ENCODE peak calls at places on chromosomes 6 and 20, in five cellular contexts. L is cardiac septum; H is central memory CD4-positive, alpha-beta T cell; O is brain microvascular endothelial cell; G is iris pigment epithelial cell. U is an unnamed sample.

GRCh38 chr6:25582101-25582500 is 69.9 kb upstream of the SCGN start:
- DNase-seq in G (no peak), L (no peak), H (no peak), O (no peak), U (no peak)

GRCh38 chr6:111841822-111842221 is 31.4 kb downstream of the FYN start:
- DNase-seq in G (peak), L (no peak), O (peak), H (peak), U (peak)

GRCh38 chr6:150352321-150353296 is 16.2 kb upstream of the IYD start:
- DNase-seq in O (peak), G (peak), L (no peak), H (no peak), U (no peak)

GRCh38 chr6:158863646-158864045 is 44.5 kb upstream of the EZR start:
- DNase-seq in G (peak), L (no peak), H (no peak), O (peak), U (no peak)

GRCh38 chr20:62028384-62028783 is 37.3 kb downstream of the TAF4 start:
- DNase-seq in G (no peak), H (no peak), L (no peak), O (no peak), U (no peak)

GRCh38 chr6:44475417-44475778 is 87.9 kb downstream of the CDC5L start:
- DNase-seq in H (no peak), O (no peak), L (no peak), G (no peak), U (no peak)

GRCh38 chr6:75273009-75273408 is 11.6 kb downstream of the TMEM30A start:
- DNase-seq in H (no peak), L (no peak), O (no peak), G (peak), U (no peak)

GRCh38 chr6:70221025-70221714 is 81.7 kb downstream of the COL9A1 start:
- DNase-seq in L (no peak), G (peak), H (no peak), O (no peak), U (peak)

GRCh38 chr6:134551245-134551960 is 233.5 kb upstream of the SGK1 start:
- DNase-seq in L (no peak), G (peak), H (no peak), O (peak), U (no peak)

GRCh38 chr6:32109114-32109764 is at the start of gene TNXB:
- DNase-seq in O (no peak), L (no peak), G (no peak), H (no peak), U (no peak)

GRCh38 chr20:57386762-57387161 is 4.4 kb upstream of the RBM38 start:
- DNase-seq in L (no peak), O (no peak), G (no peak), H (no peak), U (no peak)